ENCODE peak calls at places on chromosomes 12 and 14, in seven cellular contexts. Z is neural progenitor cell, F is amniotic epithelial cell, U is NCI-H1105 treated with DMSO at 0.1 percent for 48 hours, Y is progenitor cell of endocrine pancreas, E is GDM1, D is A549. I is an unnamed sample.

GRCh38 chr12:95218164-95218851 is 701 bp downstream of the VEZT start:
- DNase-seq in Z (no peak), F (peak; percentile 47), U (peak; percentile 91), Y (no peak), E (peak; percentile 45), D (no peak), I (no peak)

GRCh38 chr12:55142896-55143870 is 17.0 kb downstream of the OR9K2 start:
- DNase-seq in Z (peak; percentile 86), F (peak; percentile 38), U (peak; percentile 27), Y (peak; percentile 25), E (peak; percentile 21), D (peak; percentile 67), I (peak; percentile 35)

GRCh38 chr14:47442206-47442605 is 233.2 kb downstream of the MDGA2 start:
- DNase-seq in Z (peak; percentile 58), F (peak; percentile 0), U (peak; percentile 27), Y (peak; percentile 10), E (no peak), D (peak; percentile 52), I (peak; percentile 17)

GRCh38 chr14:29993148-29993547 is 65.5 kb upstream of the PRKD1 start:
- DNase-seq in Z (no peak), F (no peak), U (no peak), Y (no peak), E (no peak), D (no peak), I (no peak)

GRCh38 chr12:65656904-65657351 is 167.4 kb upstream of the HMGA2 start:
- DNase-seq in Z (no peak), F (peak; percentile 91), U (no peak), Y (no peak), E (no peak), D (peak; percentile 66), I (no peak)

GRCh38 chr12:27449011-27449410 is 2.5 kb downstream of the SMCO2 start:
- DNase-seq in Z (no peak), F (no peak), U (no peak), Y (no peak), E (no peak), D (no peak), I (no peak)

GRCh38 chr14:65704850-65705249 is 292.3 kb downstream of the FUT8 start:
- DNase-seq in Z (no peak), F (peak; percentile 2), U (no peak), Y (no peak), E (no peak), D (no peak), I (no peak)

GRCh38 chr12:124603910-124604775 is 36.7 kb upstream of the NCOR2 start:
- DNase-seq in Z (no peak), F (peak; percentile 42), U (no peak), Y (no peak), E (no peak), D (peak; percentile 50), I (no peak)

GRCh38 chr14:104864267-104865068 is 600 bp upstream of the CEP170B start:
- DNase-seq in Z (peak; percentile 75), F (no peak), U (peak; percentile 65), Y (peak; percentile 56), E (no peak), D (peak; percentile 70), I (peak; percentile 32)

GRCh38 chr14:61322799-61323290 is 1.5 kb downstream of the PRKCH start:
- DNase-seq in Z (no peak), F (peak; percentile 13), U (peak; percentile 66), Y (no peak), E (no peak), D (peak; percentile 16), I (no peak)

GRCh38 chr14:80493620-80494019 is 282.3 kb upstream of the DIO2 start:
- DNase-seq in Z (no peak), F (no peak), U (no peak), Y (no peak), E (no peak), D (no peak), I (no peak)

GRCh38 chr12:128829870-128830504 is 6.2 kb upstream of the SLC15A4 start:
- DNase-seq in Z (no peak), F (no peak), U (no peak), Y (no peak), E (no peak), D (no peak), I (no peak)

GRCh38 chr12:11822071-11822818 is 172.8 kb downstream of the ETV6 start:
- DNase-seq in Z (peak; percentile 74), F (peak; percentile 57), U (peak; percentile 45), Y (no peak), E (no peak), D (no peak), I (no peak)

GRCh38 chr12:60494249-60494648 is 898.4 kb downstream of the SLC16A7 start:
- DNase-seq in Z (peak; percentile 40), F (peak; percentile 59), U (peak; percentile 11), Y (no peak), E (no peak), D (peak; percentile 52), I (no peak)

GRCh38 chr12:230925-231671 is 17.1 kb upstream of the SLC6A12 start:
- DNase-seq in Z (peak; percentile 35), F (no peak), U (no peak), Y (no peak), E (no peak), D (no peak), I (no peak)